ENCODE peak calls at places on chromosomes 1 and 21, in six cellular contexts. One of them, this sample, is unnamed.

GRCh38 chr1:100353073-100353801 is 931 bp downstream of the CDC14A start:
- DNase-seq in coronary artery: peak
- DNase-seq in BE2C: peak
- DNase-seq in pancreas: peak
- DNase-seq in D721Med: no peak
- DNase-seq in glutamatergic neuron: peak
- DNase-seq in this sample: no peak

GRCh38 chr1:6141601-6142000 is 38.5 kb downstream of the CHD5 start:
- DNase-seq in coronary artery: no peak
- DNase-seq in BE2C: no peak
- DNase-seq in pancreas: no peak
- DNase-seq in D721Med: no peak
- DNase-seq in glutamatergic neuron: peak
- DNase-seq in this sample: no peak

GRCh38 chr1:229757226-229757625 is 131.2 kb downstream of the URB2 start:
- DNase-seq in coronary artery: no peak
- DNase-seq in BE2C: no peak
- DNase-seq in pancreas: no peak
- DNase-seq in D721Med: no peak
- DNase-seq in glutamatergic neuron: no peak
- DNase-seq in this sample: no peak

GRCh38 chr1:2466834-2467554 is 9.1 kb upstream of the PLCH2 start:
- DNase-seq in coronary artery: no peak
- DNase-seq in BE2C: peak
- DNase-seq in pancreas: no peak
- DNase-seq in D721Med: no peak
- DNase-seq in glutamatergic neuron: peak
- DNase-seq in this sample: no peak

GRCh38 chr1:33524586-33524985 is 52.1 kb downstream of the ZSCAN20 start:
- DNase-seq in coronary artery: no peak
- DNase-seq in BE2C: no peak
- DNase-seq in pancreas: no peak
- DNase-seq in D721Med: no peak
- DNase-seq in glutamatergic neuron: no peak
- DNase-seq in this sample: no peak

GRCh38 chr1:207151920-207152319 is 47.9 kb downstream of the C4BPA start:
- DNase-seq in coronary artery: no peak
- DNase-seq in BE2C: no peak
- DNase-seq in pancreas: no peak
- DNase-seq in D721Med: no peak
- DNase-seq in glutamatergic neuron: no peak
- DNase-seq in this sample: no peak

GRCh38 chr1:205680073-205680851 is at the start of gene SLC45A3:
- DNase-seq in coronary artery: no peak
- DNase-seq in BE2C: peak
- DNase-seq in pancreas: peak
- DNase-seq in D721Med: peak
- DNase-seq in glutamatergic neuron: peak
- DNase-seq in this sample: no peak

GRCh38 chr1:54604572-54605370 is 18.6 kb downstream of the FAM151A start:
- DNase-seq in coronary artery: no peak
- DNase-seq in BE2C: no peak
- DNase-seq in pancreas: no peak
- DNase-seq in D721Med: no peak
- DNase-seq in glutamatergic neuron: no peak
- DNase-seq in this sample: no peak

GRCh38 chr1:95850798-95851197 is 616.8 kb downstream of the RWDD3 start:
- DNase-seq in coronary artery: no peak
- DNase-seq in BE2C: no peak
- DNase-seq in pancreas: no peak
- DNase-seq in D721Med: no peak
- DNase-seq in glutamatergic neuron: no peak
- DNase-seq in this sample: no peak

GRCh38 chr1:21911205-21912001 is 25.7 kb downstream of the HSPG2 start:
- DNase-seq in coronary artery: peak
- DNase-seq in BE2C: no peak
- DNase-seq in pancreas: no peak
- DNase-seq in D721Med: no peak
- DNase-seq in glutamatergic neuron: no peak
- DNase-seq in this sample: no peak

GRCh38 chr1:59814180-59814900 is 409 bp upstream of the HOOK1 start:
- DNase-seq in coronary artery: no peak
- DNase-seq in BE2C: peak
- DNase-seq in pancreas: peak
- DNase-seq in D721Med: peak
- DNase-seq in glutamatergic neuron: peak
- DNase-seq in this sample: no peak

GRCh38 chr21:44332383-44332782 is 6.8 kb downstream of the CFAP410 start:
- DNase-seq in coronary artery: no peak
- DNase-seq in BE2C: no peak
- DNase-seq in pancreas: no peak
- DNase-seq in D721Med: no peak
- DNase-seq in glutamatergic neuron: no peak
- DNase-seq in this sample: no peak

GRCh38 chr1:70866522-70867256 is 180.9 kb downstream of the PTGER3 start:
- DNase-seq in coronary artery: no peak
- DNase-seq in BE2C: peak
- DNase-seq in pancreas: no peak
- DNase-seq in D721Med: no peak
- DNase-seq in glutamatergic neuron: no peak
- DNase-seq in this sample: no peak

GRCh38 chr1:6461237-6461530 is 4.8 kb downstream of the TNFRSF25 start:
- DNase-seq in coronary artery: no peak
- DNase-seq in BE2C: no peak
- DNase-seq in pancreas: no peak
- DNase-seq in D721Med: no peak
- DNase-seq in glutamatergic neuron: no peak
- DNase-seq in this sample: no peak

GRCh38 chr1:153649867-153650235 is 8.7 kb upstream of the SNAPIN start:
- DNase-seq in coronary artery: no peak
- DNase-seq in BE2C: no peak
- DNase-seq in pancreas: peak
- DNase-seq in D721Med: no peak
- DNase-seq in glutamatergic neuron: no peak
- DNase-seq in this sample: no peak

GRCh38 chr1:153540394-153541361 is at the start of gene S100A5:
- DNase-seq in coronary artery: no peak
- DNase-seq in BE2C: no peak
- DNase-seq in pancreas: peak
- DNase-seq in D721Med: no peak
- DNase-seq in glutamatergic neuron: no peak
- DNase-seq in this sample: no peak

GRCh38 chr1:230230273-230230672 is 163.2 kb downstream of the GALNT2 start:
- DNase-seq in coronary artery: no peak
- DNase-seq in BE2C: no peak
- DNase-seq in pancreas: no peak
- DNase-seq in D721Med: no peak
- DNase-seq in glutamatergic neuron: no peak
- DNase-seq in this sample: no peak

GRCh38 chr1:175978476-175978875 is 228.6 kb downstream of the COP1 start:
- DNase-seq in coronary artery: no peak
- DNase-seq in BE2C: no peak
- DNase-seq in pancreas: no peak
- DNase-seq in D721Med: no peak
- DNase-seq in glutamatergic neuron: no peak
- DNase-seq in this sample: no peak

GRCh38 chr1:76547916-76548315 is 319.4 kb upstream of the ST6GALNAC5 start:
- DNase-seq in coronary artery: no peak
- DNase-seq in BE2C: no peak
- DNase-seq in pancreas: no peak
- DNase-seq in D721Med: no peak
- DNase-seq in glutamatergic neuron: no peak
- DNase-seq in this sample: no peak

GRCh38 chr1:100536031-100536430 is 1.9 kb upstream of the GPR88 start:
- DNase-seq in coronary artery: no peak
- DNase-seq in BE2C: no peak
- DNase-seq in pancreas: no peak
- DNase-seq in D721Med: no peak
- DNase-seq in glutamatergic neuron: no peak
- DNase-seq in this sample: no peak

GRCh38 chr1:32773018-32773763 is 44.0 kb downstream of the YARS1 start:
- DNase-seq in coronary artery: peak
- DNase-seq in BE2C: peak
- DNase-seq in pancreas: peak
- DNase-seq in D721Med: peak
- DNase-seq in glutamatergic neuron: peak
- DNase-seq in this sample: peak

GRCh38 chr1:48688102-48688760 is 88.5 kb downstream of the BEND5 start:
- DNase-seq in coronary artery: no peak
- DNase-seq in BE2C: no peak
- DNase-seq in pancreas: no peak
- DNase-seq in D721Med: no peak
- DNase-seq in glutamatergic neuron: no peak
- DNase-seq in this sample: no peak

GRCh38 chr1:36369061-36369470 is 16.7 kb downstream of the STK40 start:
- DNase-seq in coronary artery: no peak
- DNase-seq in BE2C: peak
- DNase-seq in pancreas: peak
- DNase-seq in D721Med: peak
- DNase-seq in glutamatergic neuron: peak
- DNase-seq in this sample: no peak

GRCh38 chr1:25082216-25082899 is 149.9 kb downstream of the SYF2 start:
- DNase-seq in coronary artery: no peak
- DNase-seq in BE2C: no peak
- DNase-seq in pancreas: no peak
- DNase-seq in D721Med: no peak
- DNase-seq in glutamatergic neuron: no peak
- DNase-seq in this sample: no peak

GRCh38 chr1:186578325-186579016 is 101.8 kb downstream of the PTGS2 start:
- DNase-seq in coronary artery: no peak
- DNase-seq in BE2C: no peak
- DNase-seq in pancreas: no peak
- DNase-seq in D721Med: no peak
- DNase-seq in glutamatergic neuron: no peak
- DNase-seq in this sample: no peak

GRCh38 chr1:53583021-53583902 is 124.1 kb downstream of the DMRTB1 start:
- DNase-seq in coronary artery: no peak
- DNase-seq in BE2C: no peak
- DNase-seq in pancreas: peak
- DNase-seq in D721Med: no peak
- DNase-seq in glutamatergic neuron: no peak
- DNase-seq in this sample: peak

GRCh38 chr1:194705123-194705522 is 1518.7 kb upstream of the B3GALT2 start:
- DNase-seq in coronary artery: no peak
- DNase-seq in BE2C: no peak
- DNase-seq in pancreas: no peak
- DNase-seq in D721Med: no peak
- DNase-seq in glutamatergic neuron: no peak
- DNase-seq in this sample: no peak

GRCh38 chr1:27604579-27605299 is 795 bp upstream of the AHDC1 start:
- DNase-seq in coronary artery: no peak
- DNase-seq in BE2C: no peak
- DNase-seq in pancreas: no peak
- DNase-seq in D721Med: no peak
- DNase-seq in glutamatergic neuron: no peak
- DNase-seq in this sample: no peak

GRCh38 chr1:198174297-198174696 is 17.5 kb downstream of the NEK7 start:
- DNase-seq in coronary artery: no peak
- DNase-seq in BE2C: no peak
- DNase-seq in pancreas: no peak
- DNase-seq in D721Med: no peak
- DNase-seq in glutamatergic neuron: no peak
- DNase-seq in this sample: no peak

GRCh38 chr21:44279621-44280260 is 5.9 kb upstream of the AIRE start:
- DNase-seq in coronary artery: no peak
- DNase-seq in BE2C: no peak
- DNase-seq in pancreas: no peak
- DNase-seq in D721Med: no peak
- DNase-seq in glutamatergic neuron: peak
- DNase-seq in this sample: no peak

GRCh38 chr1:200891774-200892157 is 2.9 kb upstream of the INAVA start:
- DNase-seq in coronary artery: no peak
- DNase-seq in BE2C: no peak
- DNase-seq in pancreas: no peak
- DNase-seq in D721Med: no peak
- DNase-seq in glutamatergic neuron: peak
- DNase-seq in this sample: no peak

GRCh38 chr1:29603622-29604021 is 367.3 kb downstream of the PTPRU start:
- DNase-seq in coronary artery: no peak
- DNase-seq in BE2C: no peak
- DNase-seq in pancreas: no peak
- DNase-seq in D721Med: no peak
- DNase-seq in glutamatergic neuron: no peak
- DNase-seq in this sample: no peak

GRCh38 chr1:26790551-26790953 is 2.8 kb downstream of the PIGV start:
- DNase-seq in coronary artery: no peak
- DNase-seq in BE2C: no peak
- DNase-seq in pancreas: no peak
- DNase-seq in D721Med: no peak
- DNase-seq in glutamatergic neuron: no peak
- DNase-seq in this sample: no peak

DNA sequence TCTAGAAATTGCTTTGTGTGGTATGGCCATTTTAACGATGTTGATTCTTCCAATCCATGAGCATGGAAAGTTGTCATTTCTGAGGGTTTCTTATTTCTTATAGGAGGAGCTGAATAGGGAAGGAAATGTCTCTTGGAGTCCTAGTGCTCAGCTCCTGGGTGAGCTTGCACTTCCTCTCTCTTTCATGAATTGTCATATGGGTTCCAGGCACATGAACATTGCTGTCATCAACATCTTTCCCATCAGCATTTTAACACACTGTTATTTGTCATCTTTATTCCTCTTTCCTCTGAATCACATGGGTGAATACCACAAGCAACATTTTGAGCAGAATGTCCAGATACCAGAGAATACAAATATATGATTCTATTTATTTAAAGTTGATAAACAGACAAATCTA is 23.4 kb downstream of the SLAMF6 start:
- DNase-seq in coronary artery: no peak
- DNase-seq in BE2C: no peak
- DNase-seq in pancreas: no peak
- DNase-seq in D721Med: no peak
- DNase-seq in glutamatergic neuron: no peak
- DNase-seq in this sample: no peak
- TF ChIP-seq CTCF in coronary artery: no peak
- TF ChIP-seq CTCF in BE2C: no peak
- TF ChIP-seq CTCF in pancreas: no peak
- TF ChIP-seq CTCF in D721Med: no peak
- TF ChIP-seq CTCF in glutamatergic neuron: no peak
- TF ChIP-seq CTCF in this sample: no peak

GRCh38 chr21:29376556-29376955 is 77.8 kb downstream of the BACH1 start:
- DNase-seq in coronary artery: no peak
- DNase-seq in BE2C: peak
- DNase-seq in pancreas: peak
- DNase-seq in D721Med: no peak
- DNase-seq in glutamatergic neuron: peak
- DNase-seq in this sample: no peak
- TF ChIP-seq CTCF in coronary artery: no peak
- TF ChIP-seq CTCF in BE2C: peak
- TF ChIP-seq CTCF in pancreas: no peak
- TF ChIP-seq CTCF in D721Med: peak
- TF ChIP-seq CTCF in glutamatergic neuron: peak
- TF ChIP-seq CTCF in this sample: peak

GRCh38 chr1:203037509-203038190 is 11.4 kb downstream of the PPFIA4 start:
- DNase-seq in coronary artery: peak
- DNase-seq in BE2C: no peak
- DNase-seq in pancreas: no peak
- DNase-seq in D721Med: peak
- DNase-seq in glutamatergic neuron: no peak
- DNase-seq in this sample: no peak
- TF ChIP-seq CTCF in coronary artery: no peak
- TF ChIP-seq CTCF in BE2C: no peak
- TF ChIP-seq CTCF in pancreas: no peak
- TF ChIP-seq CTCF in D721Med: no peak
- TF ChIP-seq CTCF in glutamatergic neuron: no peak
- TF ChIP-seq CTCF in this sample: no peak

GRCh38 chr1:182128502-182128901 is 67.0 kb upstream of the ZNF648 start:
- DNase-seq in coronary artery: no peak
- DNase-seq in BE2C: no peak
- DNase-seq in pancreas: no peak
- DNase-seq in D721Med: no peak
- DNase-seq in glutamatergic neuron: no peak
- DNase-seq in this sample: no peak
- TF ChIP-seq CTCF in coronary artery: no peak
- TF ChIP-seq CTCF in BE2C: no peak
- TF ChIP-seq CTCF in pancreas: no peak
- TF ChIP-seq CTCF in D721Med: no peak
- TF ChIP-seq CTCF in glutamatergic neuron: no peak
- TF ChIP-seq CTCF in this sample: no peak